ENCODE peak calls at places on chromosome 17, in five cellular contexts. M is kidney epithelial cell, O is Caco-2, X is HCT116, J is HFFc6. Y is an unnamed sample.
A peak's percentile ranks its signal among the peaks of the same experiment; 100 is the strongest.

GRCh38 chr17:46942441-46943217 is 19.7 kb downstream of the GOSR2 start:
- DNase-seq in M (no peak), O (peak; percentile 85), X (peak; percentile 55), J (peak; percentile 59), Y (no peak)

GRCh38 chr17:80885922-80886582 is 105.6 kb upstream of the CHMP6 start:
- DNase-seq in M (no peak), O (no peak), X (no peak), J (no peak), Y (no peak)

GRCh38 chr17:44062871-44063270 is 3.6 kb downstream of the LSM12 start:
- DNase-seq in M (no peak), O (no peak), X (no peak), J (no peak), Y (no peak)

GRCh38 chr17:47708864-47709541 is 15.0 kb downstream of the TBKBP1 start:
- DNase-seq in M (no peak), O (no peak), X (no peak), J (no peak), Y (no peak)

GRCh38 chr17:82658331-82658730 is 10.1 kb upstream of the WDR45B start:
- DNase-seq in M (no peak), O (no peak), X (no peak), J (no peak), Y (no peak)

GRCh38 chr17:28443901-28444638 is 29.4 kb upstream of the SLC13A2 start:
- DNase-seq in M (no peak), O (no peak), X (no peak), J (no peak), Y (no peak)

GRCh38 chr17:31582151-31582907 is 190.9 kb downstream of the RAB11FIP4 start:
- DNase-seq in M (no peak), O (no peak), X (no peak), J (no peak), Y (no peak)

GRCh38 chr17:63552211-63552610 is 1.9 kb downstream of the DCAF7 start:
- DNase-seq in M (no peak), O (no peak), X (no peak), J (no peak), Y (no peak)

GRCh38 chr17:82793974-82794620 is 42.2 kb downstream of the TBCD start:
- DNase-seq in M (no peak), O (no peak), X (no peak), J (no peak), Y (no peak)

GRCh38 chr17:6796887-6797490 is 21.0 kb downstream of the FBXO39 start:
- DNase-seq in M (no peak), O (no peak), X (no peak), J (peak; percentile 28), Y (no peak)

GRCh38 chr17:77297693-77298666 is 157.2 kb downstream of the SEC14L1 start:
- DNase-seq in M (no peak), O (no peak), X (no peak), J (no peak), Y (no peak)

GRCh38 chr17:7237761-7238417 is 1.4 kb downstream of the PHF23 start:
- DNase-seq in M (no peak), O (peak; percentile 69), X (no peak), J (no peak), Y (no peak)

DNA sequence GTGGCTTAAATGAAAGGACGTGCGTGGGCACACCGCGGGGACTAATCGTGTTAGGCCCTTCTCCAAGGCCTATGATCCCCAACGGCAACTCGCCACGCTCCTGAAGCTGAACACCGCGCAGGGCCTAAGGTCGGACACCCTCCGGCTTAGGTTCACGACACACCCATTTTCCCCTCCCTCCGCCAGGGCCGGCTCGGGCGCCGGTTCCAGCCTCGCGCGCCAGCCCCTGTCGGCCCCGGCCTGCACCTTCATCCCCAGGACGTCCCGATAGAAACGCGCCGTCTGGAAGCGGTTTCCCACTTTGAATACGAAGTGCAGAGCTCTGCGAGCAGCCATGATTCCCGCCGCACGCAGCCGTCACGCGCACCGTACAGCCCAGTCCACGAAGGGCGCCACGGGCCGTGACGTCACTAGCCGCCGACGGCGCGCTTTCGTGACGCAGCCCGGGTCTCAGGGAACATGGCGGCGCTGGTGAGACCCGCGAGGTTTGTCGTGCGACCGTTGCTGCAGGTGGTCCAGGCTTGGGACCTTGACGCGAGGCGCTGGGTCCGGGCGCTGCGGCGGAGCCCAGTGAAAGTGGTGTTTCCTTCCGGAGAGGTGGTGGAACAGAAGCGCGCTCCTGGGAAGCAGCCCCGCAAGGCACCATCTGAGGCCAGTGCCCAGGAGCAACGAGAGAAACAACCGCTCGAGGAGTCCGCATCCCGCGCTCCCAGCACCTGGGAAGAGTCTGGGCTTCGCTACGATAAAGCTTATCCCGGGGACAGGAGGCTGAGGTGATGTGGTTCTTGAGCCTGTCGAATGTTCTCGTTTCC is at the start of the genes GLOD4 and MRM3:
- DNase-seq in M (peak; percentile 51), O (peak; percentile 89), X (peak; percentile 70), J (peak; percentile 80), Y (peak; percentile 52)
- TF ChIP-seq CTCF in M (no peak), O (no peak), X (no peak), J (peak; percentile 43), Y (no peak)

GRCh38 chr17:14204084-14204483 is 32.6 kb downstream of the CDRT15 start:
- DNase-seq in M (no peak), O (no peak), X (no peak), J (no peak), Y (no peak)

GRCh38 chr17:14201595-14201994 is 35.1 kb downstream of the CDRT15 start:
- DNase-seq in M (no peak), O (no peak), X (no peak), J (no peak), Y (no peak)

GRCh38 chr17:14202388-14203166 is 34.1 kb downstream of the CDRT15 start:
- DNase-seq in M (no peak), O (no peak), X (no peak), J (no peak), Y (no peak)

GRCh38 chr17:14204546-14204945 is 32.1 kb downstream of the CDRT15 start:
- DNase-seq in M (no peak), O (no peak), X (no peak), J (no peak), Y (no peak)

GRCh38 chr17:14203392-14203791 is 33.3 kb downstream of the CDRT15 start:
- DNase-seq in M (no peak), O (no peak), X (no peak), J (no peak), Y (no peak)
- TF ChIP-seq CTCF in M (peak; percentile 32), O (no peak), X (peak; percentile 41), J (peak; percentile 59), Y (peak; percentile 25)

GRCh38 chr17:17467720-17468119 is 9.1 kb upstream of the MED9 start:
- DNase-seq in M (no peak), O (no peak), X (no peak), J (peak; percentile 24), Y (no peak)

GRCh38 chr17:17467021-17467420 is 9.8 kb upstream of the MED9 start:
- DNase-seq in M (no peak), O (no peak), X (no peak), J (no peak), Y (no peak)

GRCh38 chr17:17463821-17464220 is 13.0 kb upstream of the MED9 start:
- DNase-seq in M (no peak), O (no peak), X (no peak), J (no peak), Y (no peak)

GRCh38 chr17:17468217-17469010 is 8.4 kb upstream of the MED9 start:
- DNase-seq in M (no peak), O (no peak), X (no peak), J (no peak), Y (no peak)

DNA sequence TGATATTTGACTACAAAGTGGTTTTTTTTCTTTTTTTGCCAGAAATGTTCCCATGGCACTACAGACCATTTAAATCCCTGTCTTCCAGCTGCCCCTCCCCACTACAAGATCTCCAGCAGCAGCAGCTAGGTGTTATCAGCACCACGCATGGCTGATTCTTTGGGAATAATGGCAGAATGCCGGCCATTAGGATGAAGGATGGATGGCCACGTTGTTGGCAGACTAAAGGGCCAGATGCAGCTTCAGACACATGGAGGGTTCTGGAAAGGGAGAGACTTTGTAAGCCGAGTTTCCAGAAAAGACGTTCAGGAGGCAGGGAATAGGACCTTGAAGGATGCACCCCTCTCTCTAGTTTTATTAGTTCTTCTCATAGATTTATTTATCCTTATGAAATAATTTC is 10.3 kb upstream of the MED9 start:
- DNase-seq in M (no peak), O (no peak), X (no peak), J (no peak), Y (no peak)
- TF ChIP-seq CTCF in M (no peak), O (no peak), X (no peak), J (no peak), Y (no peak)

GRCh38 chr17:9676084-9676483 is 30.8 kb downstream of the USP43 start:
- DNase-seq in M (no peak), O (peak; percentile 9), X (no peak), J (no peak), Y (no peak)
- TF ChIP-seq CTCF in M (no peak), O (no peak), X (no peak), J (peak; percentile 45), Y (peak; percentile 34)

DNA sequence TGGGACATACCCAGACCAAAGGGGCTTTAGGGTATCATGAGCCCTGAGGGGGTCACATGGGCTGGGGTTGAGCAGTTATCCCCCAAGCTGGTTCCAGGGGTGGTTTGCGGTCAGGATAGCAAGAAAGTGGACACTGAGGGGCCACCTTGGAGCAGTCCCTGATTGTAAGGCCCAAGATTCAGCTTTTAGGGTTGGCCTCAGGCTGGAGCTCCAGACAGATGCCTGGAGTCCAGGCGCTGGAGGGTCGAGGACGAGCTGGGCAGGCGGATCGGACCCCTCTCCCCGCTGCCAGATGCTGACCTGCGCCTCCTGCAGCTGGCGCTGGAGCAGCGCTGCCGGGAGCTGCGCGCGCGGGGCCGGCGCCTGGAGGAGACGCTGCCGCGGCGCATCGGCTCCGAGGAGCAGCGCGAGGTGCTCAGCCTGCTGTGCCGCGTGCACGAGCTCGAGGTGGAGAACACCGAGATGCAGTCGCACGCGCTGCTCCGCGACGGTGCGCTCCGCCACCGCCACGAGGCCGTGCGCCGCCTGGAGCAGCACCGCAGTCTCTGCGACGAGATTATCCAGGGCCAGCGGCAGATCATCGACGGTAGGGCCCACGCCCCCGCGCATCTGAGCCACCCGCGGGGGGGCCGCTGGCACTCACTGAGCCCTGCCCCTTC is 10.0 kb downstream of the BTBD17 start:
- DNase-seq in M (no peak), O (no peak), X (no peak), J (no peak), Y (no peak)
- TF ChIP-seq CTCF in M (no peak), O (no peak), X (no peak), J (no peak), Y (no peak)

DNA sequence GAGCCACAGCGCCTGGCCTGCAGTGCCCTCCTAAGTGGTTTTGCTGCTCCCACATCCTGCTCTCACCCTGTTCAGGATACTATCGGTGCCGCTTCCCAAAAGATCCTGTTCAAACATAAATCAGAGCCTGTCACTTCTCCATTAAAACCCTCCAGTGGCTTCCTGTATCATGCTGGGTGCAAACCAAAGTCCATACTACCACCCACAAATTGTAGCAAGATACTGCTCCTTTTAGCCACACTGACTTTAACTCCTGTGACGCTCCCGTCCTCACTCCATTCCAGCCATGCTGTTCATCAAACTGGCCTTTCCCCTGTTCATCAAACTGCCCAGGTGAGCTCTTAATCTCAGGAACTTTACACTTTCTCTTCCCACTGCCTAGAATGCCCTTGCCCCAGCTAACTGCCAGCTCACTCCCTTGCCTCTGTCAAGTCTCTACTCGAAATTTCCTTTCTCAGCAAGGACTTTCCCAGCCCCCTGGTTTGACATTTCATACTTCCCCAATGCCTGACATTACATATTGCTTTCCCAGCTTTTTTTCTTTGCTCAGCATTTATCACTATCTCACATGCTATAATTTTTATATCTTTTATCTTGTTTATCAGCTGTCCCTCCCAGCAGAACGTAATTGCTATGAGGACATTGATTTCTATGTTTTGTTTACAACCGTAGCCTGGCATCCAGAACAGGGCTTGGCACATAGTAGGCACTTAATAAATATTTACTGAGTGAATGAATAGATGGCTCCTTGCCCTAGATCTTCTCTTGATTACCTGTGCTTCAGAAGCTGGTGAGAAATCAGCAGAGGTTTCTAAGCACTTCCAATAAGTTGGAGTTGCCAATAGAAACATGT is 44.3 kb upstream of the SMURF2 start:
- DNase-seq in M (no peak), O (no peak), X (peak; percentile 66), J (peak; percentile 87), Y (peak; percentile 71)
- TF ChIP-seq CTCF in M (no peak), O (no peak), X (no peak), J (no peak), Y (no peak)

GRCh38 chr17:78986048-78986648 is 6.4 kb upstream of the LGALS3BP start:
- DNase-seq in M (no peak), O (peak; percentile 46), X (no peak), J (peak; percentile 30), Y (no peak)
- TF ChIP-seq CTCF in M (no peak), O (peak; percentile 26), X (no peak), J (peak; percentile 46), Y (peak; percentile 59)

Y was measured in LNCaP clone FGC.